ENCODE peak calls at places on chromosomes 5 and 9, in six cellular contexts. M, D, P, S, L and K are unnamed samples.

GRCh38 chr5:113749334-113749733 is 235.8 kb downstream of the YTHDC2 start:
- DNase-seq in M (no peak), D (peak; percentile 7), P (no peak), S (no peak), L (peak; percentile 76), K (no peak)

GRCh38 chr5:116361171-116361967 is 213.3 kb downstream of the SEMA6A start:
- DNase-seq in M (no peak), D (no peak), P (peak; percentile 58), S (no peak), L (peak; percentile 35), K (no peak)

GRCh38 chr5:79974896-79975295 is 16.2 kb downstream of the MTX3 start:
- DNase-seq in M (peak; percentile 11), D (peak; percentile 83), P (no peak), S (no peak), L (peak; percentile 82), K (no peak)

GRCh38 chr5:600551-601541 is 11.3 kb upstream of the CEP72 start:
- DNase-seq in M (no peak), D (peak; percentile 5), P (no peak), S (peak; percentile 37), L (no peak), K (no peak)

GRCh38 chr9:121199921-121200320 is 1.7 kb downstream of the RAB14 start:
- DNase-seq in M (no peak), D (peak; percentile 22), P (no peak), S (no peak), L (peak; percentile 45), K (no peak)

GRCh38 chr5:10457682-10458574 is 16.2 kb downstream of the ROPN1L start:
- DNase-seq in M (no peak), D (peak; percentile 64), P (no peak), S (no peak), L (no peak), K (no peak)

GRCh38 chr9:133708770-133709611 is 29.2 kb downstream of the SARDH start:
- DNase-seq in M (no peak), D (no peak), P (no peak), S (peak; percentile 61), L (no peak), K (no peak)

GRCh38 chr9:116174347-116174746 is 20.8 kb downstream of the PAPPA start:
- DNase-seq in M (no peak), D (peak; percentile 71), P (no peak), S (no peak), L (peak; percentile 67), K (no peak)

GRCh38 chr9:123998970-123999621 is 12.5 kb upstream of the LHX2 start:
- DNase-seq in M (no peak), D (no peak), P (peak; percentile 29), S (no peak), L (no peak), K (no peak)

GRCh38 chr5:80369521-80369920 is 38.3 kb upstream of the ZFYVE16 start:
- DNase-seq in M (no peak), D (no peak), P (no peak), S (no peak), L (no peak), K (no peak)

DNA sequence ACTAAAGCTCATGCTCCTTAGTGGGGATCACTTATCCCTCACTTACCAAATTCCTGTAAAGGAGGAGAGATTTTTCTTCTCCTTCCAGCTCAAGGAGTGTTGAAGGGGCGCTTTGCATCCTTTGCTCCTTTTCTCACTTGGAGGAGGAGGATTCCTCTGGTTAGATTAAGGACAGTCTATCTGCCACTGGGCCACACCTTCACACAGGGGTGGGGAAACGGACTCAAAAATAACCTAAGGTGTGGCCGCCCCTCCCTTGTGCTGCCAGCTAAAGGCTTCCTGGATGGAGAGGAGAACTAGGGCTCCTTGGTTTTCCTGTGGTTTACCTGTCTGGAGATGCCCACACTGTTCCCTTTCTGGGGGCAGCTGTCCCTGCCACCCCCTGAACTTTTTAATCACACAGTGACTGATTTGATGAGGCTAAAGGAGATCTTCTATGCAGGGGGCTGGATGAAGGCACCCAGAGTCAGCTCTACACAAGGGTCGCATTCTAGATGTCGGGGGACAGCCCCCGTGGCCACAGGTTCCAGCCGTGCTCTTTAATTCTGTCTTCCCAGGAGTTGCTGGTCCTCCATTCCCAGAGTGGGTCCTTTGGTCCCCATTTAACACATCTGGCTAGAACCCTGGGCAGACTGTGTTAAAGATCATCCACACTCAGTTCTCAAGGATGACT is 14.4 kb downstream of the GLRX start:
- DNase-seq in M (no peak), D (no peak), P (no peak), S (no peak), L (no peak), K (no peak)
- H3K4me3 ChIP-seq in M (no peak overlapping the region), D (no peak overlapping the region), P (no peak overlapping the region), S (peak overlapping the region; percentile 31), L (no peak overlapping the region), K (no peak overlapping the region)

GRCh38 chr9:38622083-38622674 is 1.8 kb upstream of the ANKRD18A start:
- DNase-seq in M (no peak), D (peak; percentile 59), P (peak; percentile 29), S (no peak), L (no peak), K (no peak)
- H3K4me3 ChIP-seq in M (peak overlapping the region; percentile 55), D (peak overlapping the region; percentile 82), P (peak overlapping the region; percentile 60), S (peak overlapping the region; percentile 49), L (peak overlapping the region; percentile 76), K (no peak overlapping the region)

DNA sequence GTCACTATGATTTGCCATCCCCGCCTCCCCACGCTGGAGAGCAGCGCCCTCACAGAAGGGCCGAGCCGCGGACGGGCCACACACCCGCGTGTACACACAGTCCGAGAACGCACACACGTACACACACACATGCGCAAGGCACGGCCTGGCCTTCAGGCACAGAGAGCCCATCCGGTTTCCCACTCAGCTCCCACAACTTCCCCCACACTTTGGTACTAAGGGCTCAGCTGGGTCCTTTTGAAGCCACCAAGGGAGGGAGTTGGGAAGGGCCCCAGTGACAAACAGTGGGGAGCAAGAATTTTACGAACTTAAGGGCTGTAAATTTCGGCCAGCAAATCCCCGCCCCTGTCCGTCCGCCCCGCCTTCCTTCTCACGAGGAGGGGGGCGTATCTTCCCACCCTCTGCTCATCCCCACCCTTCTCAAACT is 133.3 kb upstream of the HAND1 start:
- DNase-seq in M (no peak), D (no peak), P (no peak), S (no peak), L (no peak), K (no peak)
- H3K4me3 ChIP-seq in M (peak overlapping the region; percentile 17), D (peak overlapping the region; percentile 58), P (no peak overlapping the region), S (no peak overlapping the region), L (no peak overlapping the region), K (no peak overlapping the region)

DNA sequence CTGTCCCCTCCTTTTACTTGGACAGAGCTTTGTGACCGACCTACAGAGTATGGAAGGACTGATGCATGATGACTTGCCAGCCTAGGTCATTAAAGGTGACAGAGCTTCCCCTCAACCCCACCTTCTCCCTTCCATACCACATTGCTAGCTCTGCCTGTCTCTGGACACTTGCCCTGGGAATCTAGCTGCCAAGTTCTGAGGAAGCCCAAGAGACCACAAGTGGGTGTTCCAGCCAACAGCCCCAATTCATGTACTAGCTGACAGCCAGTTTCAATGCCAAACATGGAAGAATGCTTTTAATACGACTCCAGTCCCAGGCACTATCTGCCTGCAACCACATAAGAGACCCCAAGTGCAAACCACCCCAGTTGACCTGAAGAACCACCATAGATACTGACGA is 477.1 kb downstream of the SPOCK1 start:
- DNase-seq in M (peak; percentile 28), D (no peak), P (no peak), S (no peak), L (no peak), K (no peak)
- H3K4me3 ChIP-seq in M (no peak overlapping the region), D (no peak overlapping the region), P (no peak overlapping the region), S (no peak overlapping the region), L (no peak overlapping the region), K (no peak overlapping the region)

DNA sequence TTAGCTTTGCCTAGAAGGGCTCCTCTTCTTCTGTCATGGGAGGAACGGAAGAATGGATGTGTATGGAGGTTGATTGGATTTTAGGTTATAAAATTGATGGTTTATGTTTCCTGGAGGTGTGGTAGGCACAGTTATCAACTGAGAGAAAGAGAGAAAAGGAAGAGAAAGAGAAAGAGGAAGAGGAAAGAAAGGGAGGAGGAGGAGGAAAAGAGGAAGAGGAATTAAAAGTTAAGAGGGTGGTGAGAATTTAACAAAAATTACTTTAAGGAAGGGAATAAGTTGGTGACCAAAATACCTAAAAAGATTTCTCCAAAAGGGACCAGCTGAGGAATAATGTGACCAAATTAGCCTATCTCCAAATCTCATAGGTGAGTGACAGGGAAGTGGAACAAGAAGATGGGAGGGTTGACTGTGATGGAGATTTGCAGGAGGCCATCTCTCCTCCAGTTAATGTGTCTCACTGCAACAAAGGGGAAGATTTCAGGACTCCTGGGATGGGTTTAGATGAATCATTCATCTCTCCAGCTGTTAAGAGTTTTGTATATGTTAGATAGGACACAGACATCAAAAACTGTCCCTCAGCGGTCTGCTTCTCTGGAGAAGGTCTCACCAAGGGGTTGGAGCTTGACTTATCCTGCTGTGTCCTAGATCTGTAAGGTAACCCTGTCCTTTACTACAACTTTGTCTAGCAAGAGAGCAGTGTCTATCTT is 76.0 kb upstream of the TMC1 start:
- DNase-seq in M (no peak), D (no peak), P (no peak), S (no peak), L (no peak), K (no peak)
- H3K4me3 ChIP-seq in M (no peak overlapping the region), D (no peak overlapping the region), P (no peak overlapping the region), S (no peak overlapping the region), L (no peak overlapping the region), K (no peak overlapping the region)

GRCh38 chr9:89418882-89419641 is 78.9 kb downstream of the SEMA4D start:
- DNase-seq in M (no peak), D (no peak), P (no peak), S (peak; percentile 87), L (no peak), K (no peak)
- H3K4me3 ChIP-seq in M (no peak overlapping the region), D (no peak overlapping the region), P (no peak overlapping the region), S (peak overlapping the region; percentile 35), L (no peak overlapping the region), K (no peak overlapping the region)